ENCODE peak calls at places on chromosomes 7 and 10, in six cellular contexts. One of them, this sample, is unnamed.

GRCh38 chr10:59901481-59901880 is 4.9 kb downstream of the CCDC6 start:
- DNase-seq in neural progenitor cell: no peak
- DNase-seq in dermis microvascular lymphatic vessel endothelial cell: no peak
- DNase-seq in adipocyte: no peak
- DNase-seq in activated T-cell treated with anti-CD3 and anti-CD28 coated beads for 4 hours: no peak
- DNase-seq in ovary: no peak
- DNase-seq in this sample: no peak

GRCh38 chr10:132236161-132236560 is 49.4 kb downstream of the DPYSL4 start:
- DNase-seq in neural progenitor cell: no peak
- DNase-seq in dermis microvascular lymphatic vessel endothelial cell: no peak
- DNase-seq in adipocyte: no peak
- DNase-seq in activated T-cell treated with anti-CD3 and anti-CD28 coated beads for 4 hours: no peak
- DNase-seq in ovary: no peak
- DNase-seq in this sample: no peak

GRCh38 chr7:114070246-114070645 is 151.4 kb upstream of the PPP1R3A start:
- DNase-seq in neural progenitor cell: no peak
- DNase-seq in dermis microvascular lymphatic vessel endothelial cell: no peak
- DNase-seq in adipocyte: peak
- DNase-seq in activated T-cell treated with anti-CD3 and anti-CD28 coated beads for 4 hours: no peak
- DNase-seq in ovary: no peak
- DNase-seq in this sample: peak

GRCh38 chr7:56063500-56063881 is 595 bp upstream of the SUMF2 start:
- DNase-seq in neural progenitor cell: no peak
- DNase-seq in dermis microvascular lymphatic vessel endothelial cell: no peak
- DNase-seq in adipocyte: no peak
- DNase-seq in activated T-cell treated with anti-CD3 and anti-CD28 coated beads for 4 hours: no peak
- DNase-seq in ovary: no peak
- DNase-seq in this sample: no peak

GRCh38 chr10:29806350-29806788 is 171.6 kb upstream of the SVIL start:
- DNase-seq in neural progenitor cell: no peak
- DNase-seq in dermis microvascular lymphatic vessel endothelial cell: no peak
- DNase-seq in adipocyte: no peak
- DNase-seq in activated T-cell treated with anti-CD3 and anti-CD28 coated beads for 4 hours: no peak
- DNase-seq in ovary: no peak
- DNase-seq in this sample: no peak

GRCh38 chr7:147547252-147547897 is 1043.2 kb upstream of the C7orf33 start:
- DNase-seq in neural progenitor cell: peak
- DNase-seq in dermis microvascular lymphatic vessel endothelial cell: no peak
- DNase-seq in adipocyte: no peak
- DNase-seq in activated T-cell treated with anti-CD3 and anti-CD28 coated beads for 4 hours: no peak
- DNase-seq in ovary: no peak
- DNase-seq in this sample: peak

GRCh38 chr10:131970946-131971345 is 10.8 kb downstream of the BNIP3 start:
- DNase-seq in neural progenitor cell: no peak
- DNase-seq in dermis microvascular lymphatic vessel endothelial cell: no peak
- DNase-seq in adipocyte: no peak
- DNase-seq in activated T-cell treated with anti-CD3 and anti-CD28 coated beads for 4 hours: no peak
- DNase-seq in ovary: no peak
- DNase-seq in this sample: no peak

GRCh38 chr10:132404911-132405462 is 8.0 kb downstream of the PWWP2B start:
- DNase-seq in neural progenitor cell: peak
- DNase-seq in dermis microvascular lymphatic vessel endothelial cell: no peak
- DNase-seq in adipocyte: no peak
- DNase-seq in activated T-cell treated with anti-CD3 and anti-CD28 coated beads for 4 hours: no peak
- DNase-seq in ovary: no peak
- DNase-seq in this sample: no peak

GRCh38 chr10:70694410-70695179 is 22.3 kb downstream of the ADAMTS14 start:
- DNase-seq in neural progenitor cell: no peak
- DNase-seq in dermis microvascular lymphatic vessel endothelial cell: no peak
- DNase-seq in adipocyte: peak
- DNase-seq in activated T-cell treated with anti-CD3 and anti-CD28 coated beads for 4 hours: no peak
- DNase-seq in ovary: no peak
- DNase-seq in this sample: peak

GRCh38 chr7:107742678-107743566 is 1.0 kb upstream of the CBLL1 start:
- DNase-seq in neural progenitor cell: peak
- DNase-seq in dermis microvascular lymphatic vessel endothelial cell: no peak
- DNase-seq in adipocyte: no peak
- DNase-seq in activated T-cell treated with anti-CD3 and anti-CD28 coated beads for 4 hours: no peak
- DNase-seq in ovary: peak
- DNase-seq in this sample: no peak

GRCh38 chr7:43721193-43721806 is 8.0 kb downstream of the COA1 start:
- DNase-seq in neural progenitor cell: peak
- DNase-seq in dermis microvascular lymphatic vessel endothelial cell: peak
- DNase-seq in adipocyte: peak
- DNase-seq in activated T-cell treated with anti-CD3 and anti-CD28 coated beads for 4 hours: no peak
- DNase-seq in ovary: no peak
- DNase-seq in this sample: peak

GRCh38 chr7:15829689-15830088 is 143.2 kb upstream of the MEOX2 start:
- DNase-seq in neural progenitor cell: no peak
- DNase-seq in dermis microvascular lymphatic vessel endothelial cell: no peak
- DNase-seq in adipocyte: no peak
- DNase-seq in activated T-cell treated with anti-CD3 and anti-CD28 coated beads for 4 hours: no peak
- DNase-seq in ovary: no peak
- DNase-seq in this sample: no peak

GRCh38 chr7:15924910-15925309 is 238.4 kb upstream of the MEOX2 start:
- DNase-seq in neural progenitor cell: no peak
- DNase-seq in dermis microvascular lymphatic vessel endothelial cell: no peak
- DNase-seq in adipocyte: no peak
- DNase-seq in activated T-cell treated with anti-CD3 and anti-CD28 coated beads for 4 hours: no peak
- DNase-seq in ovary: no peak
- DNase-seq in this sample: no peak

GRCh38 chr10:131947631-131948347 is 33.9 kb downstream of the BNIP3 start:
- DNase-seq in neural progenitor cell: no peak
- DNase-seq in dermis microvascular lymphatic vessel endothelial cell: peak
- DNase-seq in adipocyte: peak
- DNase-seq in activated T-cell treated with anti-CD3 and anti-CD28 coated beads for 4 hours: no peak
- DNase-seq in ovary: no peak
- DNase-seq in this sample: peak

GRCh38 chr7:132164558-132165130 is 411.6 kb downstream of the PLXNA4 start:
- DNase-seq in neural progenitor cell: no peak
- DNase-seq in dermis microvascular lymphatic vessel endothelial cell: no peak
- DNase-seq in adipocyte: no peak
- DNase-seq in activated T-cell treated with anti-CD3 and anti-CD28 coated beads for 4 hours: no peak
- DNase-seq in ovary: no peak
- DNase-seq in this sample: no peak

GRCh38 chr7:135160858-135161653 is 9.5 kb downstream of the CYREN start:
- DNase-seq in neural progenitor cell: no peak
- DNase-seq in dermis microvascular lymphatic vessel endothelial cell: no peak
- DNase-seq in adipocyte: no peak
- DNase-seq in activated T-cell treated with anti-CD3 and anti-CD28 coated beads for 4 hours: no peak
- DNase-seq in ovary: no peak
- DNase-seq in this sample: no peak

GRCh38 chr10:10794776-10795175 is 222.9 kb upstream of the CELF2 start:
- DNase-seq in neural progenitor cell: no peak
- DNase-seq in dermis microvascular lymphatic vessel endothelial cell: no peak
- DNase-seq in adipocyte: no peak
- DNase-seq in activated T-cell treated with anti-CD3 and anti-CD28 coated beads for 4 hours: no peak
- DNase-seq in ovary: no peak
- DNase-seq in this sample: peak

GRCh38 chr10:111677747-111678146 is 505.8 kb downstream of the GPAM start:
- DNase-seq in neural progenitor cell: no peak
- DNase-seq in dermis microvascular lymphatic vessel endothelial cell: no peak
- DNase-seq in adipocyte: no peak
- DNase-seq in activated T-cell treated with anti-CD3 and anti-CD28 coated beads for 4 hours: no peak
- DNase-seq in ovary: no peak
- DNase-seq in this sample: no peak

GRCh38 chr10:66941491-66941890 is 15.7 kb downstream of the LRRTM3 start:
- DNase-seq in neural progenitor cell: no peak
- DNase-seq in dermis microvascular lymphatic vessel endothelial cell: no peak
- DNase-seq in adipocyte: no peak
- DNase-seq in activated T-cell treated with anti-CD3 and anti-CD28 coated beads for 4 hours: no peak
- DNase-seq in ovary: peak
- DNase-seq in this sample: no peak

GRCh38 chr10:104452977-104453376 is 99.3 kb downstream of the CFAP58 start:
- DNase-seq in neural progenitor cell: no peak
- DNase-seq in dermis microvascular lymphatic vessel endothelial cell: no peak
- DNase-seq in adipocyte: no peak
- DNase-seq in activated T-cell treated with anti-CD3 and anti-CD28 coated beads for 4 hours: no peak
- DNase-seq in ovary: no peak
- DNase-seq in this sample: no peak

GRCh38 chr10:85008493-85009181 is 680.2 kb downstream of the CCSER2 start:
- DNase-seq in neural progenitor cell: no peak
- DNase-seq in dermis microvascular lymphatic vessel endothelial cell: no peak
- DNase-seq in adipocyte: no peak
- DNase-seq in activated T-cell treated with anti-CD3 and anti-CD28 coated beads for 4 hours: no peak
- DNase-seq in ovary: no peak
- DNase-seq in this sample: no peak

GRCh38 chr10:132383751-132384181 is 13.2 kb upstream of the PWWP2B start:
- DNase-seq in neural progenitor cell: no peak
- DNase-seq in dermis microvascular lymphatic vessel endothelial cell: no peak
- DNase-seq in adipocyte: no peak
- DNase-seq in activated T-cell treated with anti-CD3 and anti-CD28 coated beads for 4 hours: no peak
- DNase-seq in ovary: no peak
- DNase-seq in this sample: no peak

GRCh38 chr7:79282882-79283602 is 170.4 kb downstream of the MAGI2 start:
- DNase-seq in neural progenitor cell: no peak
- DNase-seq in dermis microvascular lymphatic vessel endothelial cell: no peak
- DNase-seq in adipocyte: peak
- DNase-seq in activated T-cell treated with anti-CD3 and anti-CD28 coated beads for 4 hours: no peak
- DNase-seq in ovary: no peak
- DNase-seq in this sample: peak

GRCh38 chr10:100997364-100998182 is 2.0 kb upstream of the LZTS2 start:
- DNase-seq in neural progenitor cell: peak
- DNase-seq in dermis microvascular lymphatic vessel endothelial cell: no peak
- DNase-seq in adipocyte: peak
- DNase-seq in activated T-cell treated with anti-CD3 and anti-CD28 coated beads for 4 hours: peak
- DNase-seq in ovary: peak
- DNase-seq in this sample: peak

GRCh38 chr7:51316666-51317581 is at the start of gene COBL:
- DNase-seq in neural progenitor cell: peak
- DNase-seq in dermis microvascular lymphatic vessel endothelial cell: no peak
- DNase-seq in adipocyte: no peak
- DNase-seq in activated T-cell treated with anti-CD3 and anti-CD28 coated beads for 4 hours: no peak
- DNase-seq in ovary: peak
- DNase-seq in this sample: no peak

GRCh38 chr7:38105874-38106483 is 72.1 kb upstream of the STARD3NL start:
- DNase-seq in neural progenitor cell: peak
- DNase-seq in dermis microvascular lymphatic vessel endothelial cell: peak
- DNase-seq in adipocyte: peak
- DNase-seq in activated T-cell treated with anti-CD3 and anti-CD28 coated beads for 4 hours: no peak
- DNase-seq in ovary: no peak
- DNase-seq in this sample: peak

GRCh38 chr10:95790982-95791381 is 35.0 kb downstream of the ENTPD1 start:
- DNase-seq in neural progenitor cell: no peak
- DNase-seq in dermis microvascular lymphatic vessel endothelial cell: no peak
- DNase-seq in adipocyte: no peak
- DNase-seq in activated T-cell treated with anti-CD3 and anti-CD28 coated beads for 4 hours: no peak
- DNase-seq in ovary: no peak
- DNase-seq in this sample: no peak

GRCh38 chr10:80196270-80196949 is 8.9 kb downstream of the ANXA11 start:
- DNase-seq in neural progenitor cell: no peak
- DNase-seq in dermis microvascular lymphatic vessel endothelial cell: no peak
- DNase-seq in adipocyte: peak
- DNase-seq in activated T-cell treated with anti-CD3 and anti-CD28 coated beads for 4 hours: peak
- DNase-seq in ovary: no peak
- DNase-seq in this sample: peak

GRCh38 chr10:5103481-5103880 is 9.3 kb downstream of the AKR1C3 start:
- DNase-seq in neural progenitor cell: no peak
- DNase-seq in dermis microvascular lymphatic vessel endothelial cell: no peak
- DNase-seq in adipocyte: no peak
- DNase-seq in activated T-cell treated with anti-CD3 and anti-CD28 coated beads for 4 hours: no peak
- DNase-seq in ovary: no peak
- DNase-seq in this sample: no peak

GRCh38 chr7:66421830-66422229 is 206.9 kb upstream of the KCTD7 start:
- DNase-seq in neural progenitor cell: no peak
- DNase-seq in dermis microvascular lymphatic vessel endothelial cell: no peak
- DNase-seq in adipocyte: no peak
- DNase-seq in activated T-cell treated with anti-CD3 and anti-CD28 coated beads for 4 hours: no peak
- DNase-seq in ovary: no peak
- DNase-seq in this sample: no peak

GRCh38 chr10:50281967-50282522 is 30.7 kb upstream of the ASAH2 start:
- DNase-seq in neural progenitor cell: no peak
- DNase-seq in dermis microvascular lymphatic vessel endothelial cell: no peak
- DNase-seq in adipocyte: no peak
- DNase-seq in activated T-cell treated with anti-CD3 and anti-CD28 coated beads for 4 hours: no peak
- DNase-seq in ovary: no peak
- DNase-seq in this sample: no peak